ENCODE peak calls at places on chromosomes 16 and 17, in five cellular contexts. W, Z, N, U and P are unnamed samples.
A peak's percentile ranks its signal among the peaks of the same experiment; 100 is the strongest.

GRCh38 chr17:50615818-50616217 is 18.9 kb upstream of the ABCC3 start:
- DNase-seq in Z (no peak), W (no peak), U (no peak), N (no peak), P (no peak)

GRCh38 chr17:13031718-13032350 is 14.0 kb upstream of the ELAC2 start:
- DNase-seq in U (peak; percentile 22), Z (peak; percentile 66), W (peak; percentile 76), N (peak; percentile 34), P (peak; percentile 49)

GRCh38 chr17:18219016-18219415 is 6.4 kb upstream of the LLGL1 start:
- DNase-seq in Z (no peak), N (no peak), W (peak; percentile 84), U (no peak), P (no peak)

GRCh38 chr16:70294385-70295029 is 4.5 kb upstream of the DDX19B start:
- DNase-seq in Z (no peak), W (no peak), U (no peak), N (no peak), P (no peak)

GRCh38 chr17:33260638-33261037 is 32.5 kb downstream of the ASIC2 start:
- DNase-seq in N (no peak), W (no peak), Z (no peak), U (no peak), P (no peak)

GRCh38 chr16:35411156-35411555 is 1951.7 kb downstream of the TP53TG3F start:
- DNase-seq in Z (no peak), U (no peak), N (no peak), W (no peak), P (no peak)

GRCh38 chr17:2701996-2702741 is 9.4 kb downstream of the CLUH start:
- DNase-seq in W (no peak), N (no peak), U (no peak), Z (no peak), P (no peak)

GRCh38 chr17:51722994-51723393 is 435.5 kb downstream of the CA10 start:
- DNase-seq in W (no peak), Z (no peak), U (no peak), N (no peak), P (peak; percentile 23)

GRCh38 chr16:23597003-23597756 is 1.1 kb upstream of the NDUFAB1 start:
- DNase-seq in U (peak; percentile 15), N (no peak), W (peak; percentile 14), Z (peak; percentile 78), P (no peak)

GRCh38 chr17:43994272-43995149 is 9.9 kb upstream of the NAGS start:
- DNase-seq in N (peak; percentile 49), U (peak; percentile 54), W (peak; percentile 70), Z (peak; percentile 86), P (peak; percentile 63)

GRCh38 chr17:64009571-64010402 is 10.6 kb downstream of the ICAM2 start:
- DNase-seq in W (no peak), N (no peak), Z (no peak), U (no peak), P (no peak)

GRCh38 chr17:64008830-64009229 is 10.7 kb downstream of the PRR29 start:
- DNase-seq in Z (no peak), W (no peak), N (no peak), U (no peak), P (no peak)

GRCh38 chr17:64006361-64007088 is 8.4 kb downstream of the PRR29 start:
- DNase-seq in Z (no peak), N (peak; percentile 87), U (peak; percentile 90), W (peak; percentile 49), P (no peak)

GRCh38 chr17:64008346-64008745 is 10.2 kb downstream of the PRR29 start:
- DNase-seq in U (no peak), W (no peak), N (no peak), Z (no peak), P (no peak)

GRCh38 chr17:64007838-64008282 is 9.7 kb downstream of the PRR29 start:
- DNase-seq in Z (no peak), N (no peak), W (no peak), U (no peak), P (no peak)
- H3K27ac ChIP-seq in Z (no peak overlapping the region), N (peak overlapping the region; percentile 76), W (no peak overlapping the region), U (peak overlapping the region; percentile 73), P (no peak overlapping the region)

DNA sequence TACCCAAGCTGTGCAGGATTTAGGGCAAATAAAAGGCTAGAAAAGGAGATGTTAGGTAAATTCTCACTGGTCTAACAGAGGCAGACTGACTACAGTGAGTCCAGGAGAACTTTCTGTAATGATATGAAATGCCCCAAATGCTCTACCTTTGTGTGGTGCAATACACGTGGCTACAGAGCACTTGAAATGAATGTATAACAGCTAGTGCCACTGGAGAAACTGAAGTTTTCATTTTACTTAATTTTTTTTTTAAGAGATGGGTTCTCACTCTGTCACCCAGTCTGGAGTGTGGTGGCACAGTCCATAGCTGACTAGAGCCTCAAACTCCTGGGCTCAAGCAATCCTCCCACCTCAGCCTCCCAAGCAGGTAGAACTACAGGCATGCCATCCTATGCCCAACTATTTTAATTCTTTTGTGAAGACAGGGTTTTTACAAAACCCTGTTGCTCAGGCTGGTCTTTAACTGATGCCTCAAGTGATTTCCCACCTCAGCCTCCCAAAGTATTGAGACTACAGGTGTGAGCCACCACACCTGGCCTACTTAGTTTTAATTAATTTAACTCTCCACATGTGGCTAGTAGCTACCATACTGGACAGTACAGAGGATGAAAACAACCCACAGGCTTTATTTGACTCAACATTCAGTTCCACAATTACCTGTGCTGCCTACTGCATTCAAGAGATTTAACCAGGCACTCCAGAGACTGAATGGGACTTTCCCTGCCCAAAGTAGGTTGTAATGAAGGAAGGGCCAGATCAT is 84.8 kb upstream of the PLEKHM1 start:
- DNase-seq in U (no peak), Z (no peak), W (no peak), N (no peak), P (no peak)
- H3K27ac ChIP-seq in U (no peak overlapping the region), Z (no peak overlapping the region), W (no peak overlapping the region), N (no peak overlapping the region), P (no peak overlapping the region)

GRCh38 chr17:68293490-68294195 is 2.3 kb downstream of the ARSG start:
- DNase-seq in N (no peak), W (no peak), U (no peak), Z (peak; percentile 74), P (no peak)
- H3K27ac ChIP-seq in N (no peak overlapping the region), W (no peak overlapping the region), U (peak overlapping the region; percentile 3), Z (no peak overlapping the region), P (no peak overlapping the region)

GRCh38 chr17:40190197-40191021 is 13.1 kb downstream of the RAPGEFL1 start:
- DNase-seq in U (no peak), Z (peak; percentile 63), N (no peak), W (no peak), P (no peak)
- H3K27ac ChIP-seq in U (no peak overlapping the region), Z (no peak overlapping the region), N (no peak overlapping the region), W (no peak overlapping the region), P (no peak overlapping the region)

GRCh38 chr16:75279277-75279676 is 27.9 kb upstream of the BCAR1 start:
- DNase-seq in Z (no peak), U (no peak), N (no peak), W (no peak), P (peak; percentile 65)
- H3K27ac ChIP-seq in Z (no peak overlapping the region), U (no peak overlapping the region), N (no peak overlapping the region), W (no peak overlapping the region), P (peak overlapping the region; percentile 94)